ENCODE peak calls at places on chromosomes 13 and 19, in seven cellular contexts. One of them, this sample, is unnamed.

GRCh38 chr13:114043421-114044053 is 69.7 kb upstream of the C13orf46 start:
- DNase-seq in stomach: peak
- DNase-seq in tibial artery: peak
- DNase-seq in heart left ventricle: peak
- DNase-seq in thoracic aorta: no peak
- DNase-seq in cardiac muscle cell: no peak
- DNase-seq in body of pancreas: peak
- DNase-seq in this sample: peak

GRCh38 chr13:107124730-107125129 is 556.8 kb upstream of the ARGLU1 start:
- DNase-seq in body of pancreas: no peak
- DNase-seq in thoracic aorta: no peak
- DNase-seq in cardiac muscle cell: no peak
- DNase-seq in stomach: no peak
- DNase-seq in tibial artery: no peak
- DNase-seq in heart left ventricle: no peak
- DNase-seq in this sample: no peak

GRCh38 chr13:53242015-53242414 is 213.4 kb downstream of the OLFM4 start:
- DNase-seq in tibial artery: no peak
- DNase-seq in stomach: no peak
- DNase-seq in body of pancreas: no peak
- DNase-seq in heart left ventricle: no peak
- DNase-seq in cardiac muscle cell: no peak
- DNase-seq in thoracic aorta: no peak
- DNase-seq in this sample: no peak

GRCh38 chr19:494171-495046 is 1.9 kb upstream of the MADCAM1 start:
- DNase-seq in tibial artery: no peak
- DNase-seq in thoracic aorta: no peak
- DNase-seq in body of pancreas: no peak
- DNase-seq in heart left ventricle: no peak
- DNase-seq in cardiac muscle cell: no peak
- DNase-seq in stomach: no peak
- DNase-seq in this sample: no peak

GRCh38 chr19:16585808-16586476 is 13.7 kb upstream of the SLC35E1 start:
- DNase-seq in body of pancreas: no peak
- DNase-seq in thoracic aorta: no peak
- DNase-seq in heart left ventricle: no peak
- DNase-seq in stomach: no peak
- DNase-seq in cardiac muscle cell: no peak
- DNase-seq in tibial artery: no peak
- DNase-seq in this sample: peak

GRCh38 chr13:36965767-36966166 is 33.4 kb downstream of the ALG5 start:
- DNase-seq in heart left ventricle: no peak
- DNase-seq in stomach: no peak
- DNase-seq in tibial artery: no peak
- DNase-seq in thoracic aorta: no peak
- DNase-seq in body of pancreas: no peak
- DNase-seq in cardiac muscle cell: no peak
- DNase-seq in this sample: no peak

GRCh38 chr19:31600731-31601295 is 251.6 kb upstream of the TSHZ3 start:
- DNase-seq in heart left ventricle: no peak
- DNase-seq in thoracic aorta: no peak
- DNase-seq in cardiac muscle cell: no peak
- DNase-seq in stomach: no peak
- DNase-seq in body of pancreas: no peak
- DNase-seq in tibial artery: no peak
- DNase-seq in this sample: no peak

GRCh38 chr19:7533281-7533819 is 2.2 kb upstream of the PNPLA6 start:
- DNase-seq in body of pancreas: peak
- DNase-seq in tibial artery: peak
- DNase-seq in stomach: peak
- DNase-seq in heart left ventricle: peak
- DNase-seq in cardiac muscle cell: no peak
- DNase-seq in thoracic aorta: no peak
- DNase-seq in this sample: no peak

GRCh38 chr19:43699506-43700367 is 16.1 kb upstream of the IRGC start:
- DNase-seq in stomach: peak
- DNase-seq in tibial artery: no peak
- DNase-seq in thoracic aorta: no peak
- DNase-seq in body of pancreas: peak
- DNase-seq in cardiac muscle cell: peak
- DNase-seq in heart left ventricle: peak
- DNase-seq in this sample: no peak

GRCh38 chr19:7575426-7576040 is 20.1 kb upstream of the CAMSAP3 start:
- DNase-seq in tibial artery: no peak
- DNase-seq in heart left ventricle: no peak
- DNase-seq in stomach: no peak
- DNase-seq in cardiac muscle cell: no peak
- DNase-seq in thoracic aorta: no peak
- DNase-seq in body of pancreas: no peak
- DNase-seq in this sample: no peak

GRCh38 chr13:80841346-80841882 is 500.5 kb upstream of the SPRY2 start:
- DNase-seq in heart left ventricle: no peak
- DNase-seq in thoracic aorta: no peak
- DNase-seq in cardiac muscle cell: no peak
- DNase-seq in tibial artery: no peak
- DNase-seq in stomach: no peak
- DNase-seq in body of pancreas: no peak
- DNase-seq in this sample: no peak

DNA sequence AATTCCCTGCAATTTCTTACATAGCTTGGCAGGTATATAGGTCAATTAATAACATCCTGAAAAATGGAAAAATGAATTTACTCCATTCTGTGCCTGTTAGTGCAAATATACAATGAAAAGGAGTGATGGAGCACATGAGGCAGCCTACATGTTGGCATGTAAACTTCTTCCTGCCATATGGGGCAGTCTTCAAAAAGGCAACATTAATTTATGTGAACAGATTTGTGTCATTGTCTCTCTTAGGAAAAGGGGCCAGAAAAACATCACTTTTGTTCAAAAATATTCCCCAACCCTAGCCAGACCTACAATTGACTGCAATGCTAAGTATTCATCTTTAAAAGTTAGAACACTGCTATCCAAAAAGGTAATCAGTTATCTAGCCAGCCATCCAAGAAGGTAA is 332.2 kb downstream of the TBC1D4 start:
- DNase-seq in stomach: no peak
- DNase-seq in cardiac muscle cell: no peak
- DNase-seq in tibial artery: no peak
- DNase-seq in heart left ventricle: no peak
- DNase-seq in body of pancreas: no peak
- DNase-seq in thoracic aorta: no peak
- DNase-seq in this sample: no peak
- TF ChIP-seq CTCF in stomach: no peak
- TF ChIP-seq CTCF in cardiac muscle cell: no peak
- TF ChIP-seq CTCF in tibial artery: no peak
- TF ChIP-seq CTCF in heart left ventricle: no peak
- TF ChIP-seq CTCF in body of pancreas: no peak
- TF ChIP-seq CTCF in thoracic aorta: no peak
- TF ChIP-seq CTCF in this sample: no peak

GRCh38 chr13:30019648-30020626 is 169.5 kb upstream of the UBL3 start:
- DNase-seq in cardiac muscle cell: no peak
- DNase-seq in stomach: no peak
- DNase-seq in tibial artery: no peak
- DNase-seq in body of pancreas: no peak
- DNase-seq in heart left ventricle: no peak
- DNase-seq in thoracic aorta: no peak
- DNase-seq in this sample: no peak
- H3K27ac ChIP-seq in cardiac muscle cell: no peak
- H3K27ac ChIP-seq in stomach: no peak
- H3K27ac ChIP-seq in tibial artery: no peak
- H3K27ac ChIP-seq in body of pancreas: no peak
- H3K27ac ChIP-seq in heart left ventricle: no peak
- H3K27ac ChIP-seq in thoracic aorta: no peak
- H3K27ac ChIP-seq in this sample: no peak

GRCh38 chr19:35398570-35398969 is 27.7 kb downstream of the GPR42 start:
- DNase-seq in stomach: no peak
- DNase-seq in thoracic aorta: no peak
- DNase-seq in tibial artery: no peak
- DNase-seq in cardiac muscle cell: no peak
- DNase-seq in heart left ventricle: no peak
- DNase-seq in body of pancreas: no peak
- DNase-seq in this sample: no peak
- TF ChIP-seq CTCF in stomach: no peak
- TF ChIP-seq CTCF in thoracic aorta: no peak
- TF ChIP-seq CTCF in tibial artery: no peak
- TF ChIP-seq CTCF in cardiac muscle cell: no peak
- TF ChIP-seq CTCF in heart left ventricle: no peak
- TF ChIP-seq CTCF in body of pancreas: no peak
- TF ChIP-seq CTCF in this sample: no peak

GRCh38 chr13:44237276-44237767 is 136.3 kb upstream of the SERP2 start:
- DNase-seq in tibial artery: peak
- DNase-seq in heart left ventricle: peak
- DNase-seq in thoracic aorta: peak
- DNase-seq in cardiac muscle cell: peak
- DNase-seq in body of pancreas: peak
- DNase-seq in stomach: no peak
- DNase-seq in this sample: no peak
- H3K27ac ChIP-seq in tibial artery: peak
- H3K27ac ChIP-seq in heart left ventricle: peak
- H3K27ac ChIP-seq in thoracic aorta: peak
- H3K27ac ChIP-seq in cardiac muscle cell: no peak
- H3K27ac ChIP-seq in body of pancreas: peak
- H3K27ac ChIP-seq in stomach: peak
- H3K27ac ChIP-seq in this sample: no peak

GRCh38 chr13:44191504-44192171 is 182.0 kb upstream of the SERP2 start:
- DNase-seq in body of pancreas: peak
- DNase-seq in tibial artery: peak
- DNase-seq in thoracic aorta: no peak
- DNase-seq in heart left ventricle: peak
- DNase-seq in cardiac muscle cell: peak
- DNase-seq in stomach: peak
- DNase-seq in this sample: peak
- TF ChIP-seq CTCF in body of pancreas: peak
- TF ChIP-seq CTCF in tibial artery: peak
- TF ChIP-seq CTCF in thoracic aorta: peak
- TF ChIP-seq CTCF in heart left ventricle: peak
- TF ChIP-seq CTCF in cardiac muscle cell: peak
- TF ChIP-seq CTCF in stomach: peak
- TF ChIP-seq CTCF in this sample: peak

GRCh38 chr13:24727731-24728601 is 36.0 kb upstream of the RNF17 start:
- DNase-seq in body of pancreas: peak
- DNase-seq in stomach: peak
- DNase-seq in tibial artery: peak
- DNase-seq in cardiac muscle cell: peak
- DNase-seq in heart left ventricle: peak
- DNase-seq in thoracic aorta: peak
- DNase-seq in this sample: peak

GRCh38 chr13:24724714-24725113 is 39.3 kb upstream of the RNF17 start:
- DNase-seq in cardiac muscle cell: no peak
- DNase-seq in thoracic aorta: no peak
- DNase-seq in heart left ventricle: no peak
- DNase-seq in stomach: no peak
- DNase-seq in body of pancreas: no peak
- DNase-seq in tibial artery: no peak
- DNase-seq in this sample: no peak

GRCh38 chr13:24723206-24723605 is 40.8 kb upstream of the RNF17 start:
- DNase-seq in tibial artery: no peak
- DNase-seq in thoracic aorta: no peak
- DNase-seq in body of pancreas: no peak
- DNase-seq in stomach: no peak
- DNase-seq in cardiac muscle cell: no peak
- DNase-seq in heart left ventricle: no peak
- DNase-seq in this sample: no peak

DNA sequence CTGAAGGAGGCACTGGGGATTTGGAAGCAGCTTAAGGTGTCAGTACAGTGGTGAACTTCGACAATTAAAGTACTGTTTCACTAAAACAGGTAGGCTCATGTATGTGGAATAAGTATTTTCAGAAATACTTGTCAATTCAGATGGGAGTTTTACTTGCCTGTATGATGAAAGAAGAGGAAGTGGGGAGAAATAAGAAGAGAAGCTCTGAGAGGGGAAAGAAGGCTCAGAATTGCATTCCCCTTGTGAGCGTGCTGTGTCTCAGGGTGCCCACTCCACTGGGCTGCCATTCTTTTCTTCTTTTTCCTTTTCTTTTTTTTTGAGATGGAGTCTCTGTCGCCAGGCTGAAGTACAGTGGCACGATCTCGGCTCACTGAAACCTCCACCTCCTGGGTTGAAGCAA is 38.6 kb upstream of the RNF17 start:
- DNase-seq in tibial artery: no peak
- DNase-seq in cardiac muscle cell: no peak
- DNase-seq in thoracic aorta: no peak
- DNase-seq in stomach: no peak
- DNase-seq in body of pancreas: no peak
- DNase-seq in heart left ventricle: no peak
- DNase-seq in this sample: no peak
- H3K27ac ChIP-seq in tibial artery: no peak
- H3K27ac ChIP-seq in cardiac muscle cell: no peak
- H3K27ac ChIP-seq in thoracic aorta: no peak
- H3K27ac ChIP-seq in stomach: no peak
- H3K27ac ChIP-seq in body of pancreas: no peak
- H3K27ac ChIP-seq in heart left ventricle: no peak
- H3K27ac ChIP-seq in this sample: no peak

GRCh38 chr19:55700813-55701212 is 25.8 kb downstream of the EPN1 start:
- DNase-seq in body of pancreas: no peak
- DNase-seq in thoracic aorta: no peak
- DNase-seq in heart left ventricle: no peak
- DNase-seq in tibial artery: no peak
- DNase-seq in cardiac muscle cell: no peak
- DNase-seq in stomach: no peak
- DNase-seq in this sample: no peak

GRCh38 chr19:55705972-55706371 is 30.9 kb downstream of the EPN1 start:
- DNase-seq in stomach: no peak
- DNase-seq in thoracic aorta: no peak
- DNase-seq in tibial artery: no peak
- DNase-seq in cardiac muscle cell: no peak
- DNase-seq in body of pancreas: no peak
- DNase-seq in heart left ventricle: no peak
- DNase-seq in this sample: no peak

GRCh38 chr19:55702131-55702627 is 27.2 kb downstream of the EPN1 start:
- DNase-seq in body of pancreas: peak
- DNase-seq in stomach: peak
- DNase-seq in heart left ventricle: no peak
- DNase-seq in cardiac muscle cell: no peak
- DNase-seq in tibial artery: no peak
- DNase-seq in thoracic aorta: no peak
- DNase-seq in this sample: no peak

GRCh38 chr19:55703790-55704215 is 28.8 kb downstream of the EPN1 start:
- DNase-seq in thoracic aorta: no peak
- DNase-seq in body of pancreas: peak
- DNase-seq in tibial artery: no peak
- DNase-seq in cardiac muscle cell: no peak
- DNase-seq in heart left ventricle: no peak
- DNase-seq in stomach: peak
- DNase-seq in this sample: peak

GRCh38 chr19:55704494-55705245 is 29.6 kb downstream of the EPN1 start:
- DNase-seq in body of pancreas: no peak
- DNase-seq in cardiac muscle cell: no peak
- DNase-seq in heart left ventricle: no peak
- DNase-seq in tibial artery: no peak
- DNase-seq in thoracic aorta: no peak
- DNase-seq in stomach: no peak
- DNase-seq in this sample: peak
- TF ChIP-seq CTCF in body of pancreas: no peak
- TF ChIP-seq CTCF in cardiac muscle cell: no peak
- TF ChIP-seq CTCF in heart left ventricle: no peak
- TF ChIP-seq CTCF in tibial artery: no peak
- TF ChIP-seq CTCF in thoracic aorta: no peak
- TF ChIP-seq CTCF in stomach: no peak
- TF ChIP-seq CTCF in this sample: peak

This sample was measured in OCI-LY7.